ENCODE peak calls at places on chromosomes 1 and 21, in ten cellular contexts. F, Y, K, P, S, I, C, H, W and D are unnamed samples.

GRCh38 chr1:161727343-161727924 is 6.1 kb downstream of the FCRLB start:
- DNase-seq in I (no peak), Y (peak), P (no peak), C (peak), W (peak), H (peak), S (no peak), K (no peak), F (peak), D (no peak)

GRCh38 chr21:42097274-42097673 is 26.2 kb downstream of the UMODL1 start:
- DNase-seq in W (no peak), P (no peak), H (no peak), F (no peak), I (no peak), K (no peak), C (no peak), S (no peak), Y (no peak), D (no peak)

GRCh38 chr1:229171934-229172333 is 99.0 kb upstream of the RAB4A start:
- DNase-seq in H (no peak), S (no peak), K (no peak), I (no peak), P (no peak), F (no peak), Y (no peak), C (peak), W (no peak), D (no peak)

GRCh38 chr1:31949862-31950261 is 11.7 kb upstream of the PTP4A2 start:
- DNase-seq in H (no peak), P (no peak), C (no peak), Y (no peak), F (no peak), K (no peak), S (no peak), I (peak), W (no peak), D (no peak)

GRCh38 chr1:93673159-93673657 is 8.4 kb downstream of the BCAR3 start:
- DNase-seq in S (no peak), P (no peak), I (peak), W (no peak), F (no peak), Y (no peak), K (peak), C (no peak), H (no peak), D (no peak)

GRCh38 chr1:116387551-116387950 is 14.5 kb downstream of the ATP1A1 start:
- DNase-seq in Y (no peak), K (no peak), H (no peak), I (no peak), W (no peak), S (no peak), P (no peak), C (no peak), F (no peak), D (no peak)

GRCh38 chr1:10508511-10508951 is 33.8 kb downstream of the PEX14 start:
- DNase-seq in C (peak), F (peak), H (no peak), W (no peak), K (no peak), Y (no peak), S (peak), I (no peak), P (no peak), D (peak)

GRCh38 chr1:201136696-201137392 is 9.9 kb upstream of the ASCL5 start:
- DNase-seq in W (no peak), C (no peak), H (no peak), I (no peak), K (no peak), F (no peak), P (no peak), S (no peak), Y (no peak), D (no peak)

GRCh38 chr1:107000907-107001306 is 55.6 kb upstream of the PRMT6 start:
- DNase-seq in K (no peak), F (peak), H (no peak), Y (no peak), W (no peak), I (no peak), S (no peak), C (no peak), P (no peak), D (no peak)

GRCh38 chr1:87329051-87329755 is 523 bp downstream of the LMO4 start:
- DNase-seq in H (no peak), P (peak), Y (peak), I (peak), F (peak), C (peak), S (peak), K (no peak), W (peak), D (peak)

GRCh38 chr1:15402809-15403450 is 6.8 kb upstream of the EFHD2 start:
- DNase-seq in I (no peak), P (no peak), H (no peak), W (no peak), S (no peak), K (no peak), Y (no peak), F (no peak), C (no peak), D (no peak)

GRCh38 chr1:84688461-84689061 is 1.7 kb downstream of the SSX2IP start:
- DNase-seq in K (peak), W (no peak), Y (no peak), C (no peak), F (peak), H (no peak), S (no peak), P (no peak), I (no peak), D (no peak)

GRCh38 chr1:230170610-230171009 is 103.6 kb downstream of the GALNT2 start:
- DNase-seq in W (no peak), F (peak), S (no peak), P (no peak), I (peak), Y (no peak), C (peak), H (no peak), K (peak), D (peak)

GRCh38 chr1:9413877-9414213 is 121.2 kb downstream of the SPSB1 start:
- DNase-seq in P (no peak), W (no peak), S (no peak), H (no peak), I (no peak), Y (no peak), F (peak), K (no peak), C (no peak), D (no peak)

GRCh38 chr1:20661235-20662109 is at the start of gene DDOST:
- DNase-seq in C (peak), P (peak), Y (peak), H (peak), F (peak), I (peak), W (peak), K (peak), S (peak), D (peak)

GRCh38 chr1:113372546-113372945 is 17.8 kb upstream of the MAGI3 start:
- DNase-seq in F (no peak), K (no peak), H (no peak), C (no peak), I (no peak), S (no peak), Y (no peak), W (no peak), P (no peak), D (no peak)

GRCh38 chr1:87325982-87326738 is 2.5 kb upstream of the LMO4 start:
- DNase-seq in H (no peak), Y (peak), P (no peak), K (peak), C (peak), I (peak), F (peak), W (peak), S (peak), D (peak)

GRCh38 chr1:175221548-175222175 is 29.1 kb upstream of the KIAA0040 start:
- DNase-seq in S (peak), W (no peak), C (peak), I (no peak), Y (peak), K (no peak), P (peak), F (peak), H (no peak), D (peak)

GRCh38 chr1:236975461-236975860 is 28.8 kb downstream of the MT1HL1 start:
- DNase-seq in F (no peak), Y (no peak), I (no peak), C (no peak), H (no peak), S (no peak), P (no peak), K (no peak), W (no peak), D (no peak)

GRCh38 chr1:13948851-13949490 is 249.0 kb downstream of the PRDM2 start:
- DNase-seq in P (no peak), K (no peak), Y (no peak), S (no peak), C (no peak), H (no peak), I (peak), F (no peak), W (no peak), D (no peak)

GRCh38 chr1:31617218-31617916 is at the start of gene HCRTR1:
- DNase-seq in C (peak), S (peak), H (no peak), F (no peak), I (no peak), W (no peak), Y (no peak), P (no peak), K (no peak), D (peak)

GRCh38 chr1:223738465-223739365 is 26.4 kb downstream of the CAPN2 start:
- DNase-seq in Y (peak), K (peak), F (no peak), W (no peak), P (peak), I (no peak), S (no peak), C (no peak), H (no peak), D (no peak)

GRCh38 chr21:35559128-35559831 is 501.0 kb downstream of the SETD4 start:
- DNase-seq in I (peak), W (no peak), H (no peak), P (no peak), F (peak), K (peak), S (no peak), C (no peak), Y (peak), D (no peak)

GRCh38 chr1:226406401-226406881 is 1.5 kb downstream of the PARP1 start:
- DNase-seq in H (no peak), S (no peak), P (no peak), K (peak), C (no peak), W (no peak), I (no peak), F (peak), Y (peak), D (no peak)

GRCh38 chr21:41877901-41878830 is 978 bp downstream of the PRDM15 start:
- DNase-seq in P (peak), C (peak), F (peak), K (peak), Y (peak), W (peak), I (peak), H (peak), S (peak), D (peak)

GRCh38 chr1:174058639-174059038 is 36.5 kb upstream of the RC3H1 start:
- DNase-seq in W (no peak), F (peak), C (no peak), I (no peak), P (no peak), Y (no peak), H (no peak), S (no peak), K (no peak), D (no peak)

GRCh38 chr1:2592672-2593071 is 6.1 kb downstream of the PRXL2B start:
- DNase-seq in F (no peak), W (no peak), K (no peak), Y (no peak), H (no peak), S (no peak), I (no peak), C (no peak), P (peak), D (no peak)

GRCh38 chr1:66764994-66765578 is 12.8 kb downstream of the DYNLT5 start:
- DNase-seq in S (peak), Y (peak), H (peak), P (no peak), C (peak), W (peak), I (peak), K (peak), F (peak), D (peak)

GRCh38 chr1:89545264-89546038 is 20.8 kb downstream of the LRRC8B start:
- DNase-seq in W (no peak), P (no peak), K (peak), H (no peak), F (peak), I (no peak), C (no peak), S (no peak), Y (peak), D (no peak)

GRCh38 chr1:115595279-115596079 is 46.3 kb upstream of the VANGL1 start:
- DNase-seq in I (peak), S (peak), H (peak), C (peak), F (peak), Y (peak), P (peak), K (peak), W (peak), D (peak)

GRCh38 chr1:99441234-99442095 is 177.2 kb downstream of the PLPPR4 start:
- DNase-seq in Y (peak), H (no peak), P (no peak), K (peak), F (peak), W (no peak), I (no peak), S (no peak), C (no peak), D (no peak)

GRCh38 chr1:41619511-41620364 is 135.3 kb upstream of the EDN2 start:
- DNase-seq in F (peak), P (no peak), H (no peak), C (no peak), S (no peak), W (no peak), K (peak), Y (peak), I (no peak), D (peak)

GRCh38 chr1:5906966-5907365 is 85.3 kb downstream of the NPHP4 start:
- DNase-seq in W (no peak), Y (no peak), H (no peak), P (no peak), K (no peak), S (no peak), F (no peak), C (no peak), I (peak), D (peak)

GRCh38 chr1:172325562-172325961 is 94.9 kb upstream of the C1orf105 start:
- DNase-seq in Y (peak), F (peak), I (no peak), W (no peak), H (no peak), P (no peak), K (peak), C (no peak), S (no peak), D (no peak)

GRCh38 chr1:48967318-48967717 is 190.6 kb upstream of the BEND5 start:
- DNase-seq in K (no peak), I (no peak), C (no peak), Y (no peak), P (no peak), H (no peak), F (no peak), W (no peak), S (no peak), D (no peak)

GRCh38 chr1:40981702-40982448 is 2.4 kb downstream of the CTPS1 start:
- DNase-seq in F (peak), I (no peak), Y (no peak), P (no peak), C (peak), K (no peak), W (no peak), S (no peak), H (no peak), D (no peak)

GRCh38 chr1:225772323-225772768 is 5.3 kb upstream of the SRP9 start:
- DNase-seq in F (peak), P (peak), H (no peak), Y (peak), C (peak), K (peak), W (peak), I (peak), S (peak), D (peak)

GRCh38 chr1:150926094-150926741 is at the start of gene SETDB1:
- DNase-seq in I (peak), S (peak), W (peak), C (peak), F (peak), H (peak), Y (peak), P (peak), K (peak), D (peak)
- TF ChIP-seq CTCF in I (no peak), S (no peak), W (peak), C (no peak), F (no peak), H (no peak), Y (no peak), P (peak), K (peak), D (no peak)

DNA sequence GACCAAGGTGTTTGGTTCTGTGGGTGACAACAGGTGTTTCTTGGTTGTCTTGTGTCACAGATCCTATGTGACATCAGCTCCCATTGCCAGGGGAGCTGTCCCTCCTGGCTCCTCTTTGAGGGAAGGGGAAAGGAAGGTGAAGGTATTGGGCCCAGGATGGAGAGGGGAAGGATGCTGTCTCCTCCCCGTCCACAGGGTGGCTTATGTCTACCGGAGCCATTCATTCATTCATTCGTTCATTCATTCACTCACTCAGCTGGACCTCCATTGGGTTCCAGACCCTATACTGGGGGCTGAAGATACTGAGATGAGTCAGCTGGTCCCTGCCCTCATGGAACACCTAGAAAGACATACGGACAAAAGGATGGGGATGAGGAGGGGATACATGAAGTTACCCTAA is 38.9 kb downstream of the EPHB2 start:
- DNase-seq in S (no peak), K (no peak), C (peak), I (no peak), W (no peak), H (no peak), P (no peak), F (no peak), Y (no peak), D (no peak)
- TF ChIP-seq CTCF in S (no peak), K (peak), C (peak), I (no peak), W (no peak), H (no peak), P (no peak), F (no peak), Y (no peak), D (peak)

DNA sequence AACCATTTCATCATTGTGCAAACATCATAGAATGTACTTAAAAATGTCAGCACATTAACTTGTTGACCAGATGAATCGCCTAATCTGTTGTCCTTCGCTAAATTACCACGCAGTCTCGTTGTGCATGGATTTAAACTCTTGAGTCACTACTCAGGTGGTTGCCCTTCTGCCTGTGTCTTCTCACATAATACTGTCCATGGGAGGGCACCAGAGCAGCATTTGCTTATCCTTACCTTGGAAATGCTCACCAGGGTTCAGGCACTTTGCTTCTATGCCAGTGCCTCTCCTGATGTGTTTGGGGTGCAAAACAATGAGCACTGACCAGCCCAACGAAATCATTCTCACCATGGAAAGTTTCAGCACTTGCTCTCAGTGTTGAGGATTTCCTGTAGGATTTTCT is 559.9 kb downstream of the RWDD3 start:
- DNase-seq in P (no peak), W (no peak), I (no peak), K (peak), F (no peak), H (no peak), Y (peak), S (peak), C (peak), D (peak)
- TF ChIP-seq CTCF in P (no peak), W (peak), I (no peak), K (peak), F (no peak), H (no peak), Y (no peak), S (peak), C (peak), D (peak)

DNA sequence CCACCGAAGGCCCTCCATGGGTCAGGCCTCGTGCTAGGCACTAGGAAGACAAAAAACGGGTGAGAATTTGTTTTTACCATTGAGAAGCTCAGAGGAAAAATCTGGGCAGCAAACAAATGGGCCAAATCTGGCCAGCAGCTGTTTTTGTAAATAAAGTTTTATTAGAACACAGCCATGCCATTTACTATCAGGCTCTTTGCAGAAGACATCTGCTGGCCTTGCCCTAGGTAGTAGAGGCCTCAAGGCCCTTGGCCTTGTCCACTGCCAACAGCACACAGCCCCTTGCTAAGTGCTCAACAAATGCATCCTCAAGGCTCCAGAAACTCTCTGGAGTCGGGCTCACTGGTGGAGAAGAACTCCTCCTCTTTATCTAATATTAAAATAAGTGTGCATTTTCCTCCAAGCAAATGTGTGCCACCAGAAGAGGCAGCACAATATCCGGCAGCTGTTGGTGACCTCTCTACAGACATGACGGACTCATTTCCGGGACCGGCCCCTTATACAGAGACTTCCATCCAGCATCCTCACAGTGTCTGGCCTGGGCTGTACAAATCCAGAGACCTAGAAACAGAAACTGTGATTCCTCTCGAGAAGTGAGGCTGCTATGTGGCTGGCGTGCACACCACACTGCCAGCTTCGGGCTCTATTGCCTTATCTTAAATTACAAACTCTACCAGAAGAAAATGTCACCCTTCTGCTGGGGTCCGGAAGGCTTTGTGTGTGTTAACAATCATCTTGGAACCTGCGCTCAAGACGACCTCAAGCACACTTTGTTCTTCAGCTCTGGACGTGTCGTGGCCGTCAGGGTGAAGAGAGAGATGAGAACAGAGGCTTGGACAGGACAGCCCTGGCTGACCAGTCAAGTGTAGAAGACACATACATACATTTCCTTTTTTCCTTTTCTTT is 203.9 kb downstream of the TOMM20 start:
- DNase-seq in S (no peak), I (peak), W (no peak), K (no peak), P (no peak), F (no peak), H (no peak), Y (no peak), C (no peak), D (no peak)
- TF ChIP-seq CTCF in S (no peak), I (no peak), W (no peak), K (no peak), P (no peak), F (no peak), H (no peak), Y (no peak), C (no peak), D (no peak)

GRCh38 chr1:44605904-44606615 is 68.2 kb downstream of the TMEM53 start:
- DNase-seq in P (no peak), F (peak), C (no peak), Y (no peak), H (no peak), K (peak), S (no peak), I (no peak), W (no peak), D (no peak)

GRCh38 chr1:44609768-44610526 is 64.3 kb downstream of the TMEM53 start:
- DNase-seq in W (no peak), P (no peak), K (no peak), S (peak), C (peak), F (no peak), H (no peak), Y (no peak), I (no peak), D (peak)

GRCh38 chr1:44609412-44609767 is 64.9 kb downstream of the TMEM53 start:
- DNase-seq in F (peak), P (no peak), W (no peak), Y (no peak), K (peak), C (peak), H (peak), S (peak), I (peak), D (peak)

GRCh38 chr1:44606701-44607281 is 67.5 kb downstream of the TMEM53 start:
- DNase-seq in S (no peak), W (no peak), Y (no peak), K (no peak), P (no peak), H (no peak), F (no peak), C (no peak), I (no peak), D (no peak)

GRCh38 chr1:44608141-44608540 is 66.1 kb downstream of the TMEM53 start:
- DNase-seq in P (no peak), H (no peak), I (no peak), K (peak), Y (no peak), F (no peak), W (no peak), S (no peak), C (peak), D (no peak)
- TF ChIP-seq CTCF in P (no peak), H (no peak), I (no peak), K (peak), Y (peak), F (peak), W (peak), S (peak), C (peak), D (peak)